ENCODE peak calls at places on chromosomes 1 and 21, in nine cellular contexts. N, M, H, Y, A, T, C, W and L are unnamed samples.

GRCh38 chr1:179817056-179817455 is 60.5 kb downstream of the TOR1AIP2 start:
- DNase-seq in N (no peak), W (no peak), H (no peak), M (no peak), A (no peak), T (no peak), C (no peak), Y (no peak), L (no peak)

GRCh38 chr1:115727706-115728249 is 40.7 kb downstream of the CASQ2 start:
- DNase-seq in Y (no peak), M (peak), T (no peak), N (peak), C (peak), H (no peak), A (peak), W (no peak), L (peak)

GRCh38 chr1:72284084-72284397 is 1.7 kb upstream of the NEGR1 start:
- DNase-seq in T (no peak), H (no peak), M (no peak), N (no peak), Y (no peak), C (no peak), W (no peak), A (no peak), L (no peak)

GRCh38 chr1:230025686-230026085 is 41.4 kb upstream of the GALNT2 start:
- DNase-seq in W (no peak), C (no peak), A (no peak), T (no peak), N (no peak), H (no peak), M (no peak), Y (no peak), L (no peak)

GRCh38 chr1:17290553-17290952 is 17.4 kb upstream of the PADI4 start:
- DNase-seq in N (no peak), H (no peak), Y (no peak), A (no peak), T (no peak), C (no peak), W (no peak), M (no peak), L (no peak)

GRCh38 chr1:198280080-198280479 is 123.3 kb downstream of the NEK7 start:
- DNase-seq in H (no peak), A (no peak), M (no peak), N (no peak), W (no peak), Y (no peak), T (no peak), C (no peak), L (no peak)

GRCh38 chr1:83692524-83693336 is 306.2 kb downstream of the TTLL7 start:
- DNase-seq in C (peak), T (no peak), M (peak), A (no peak), N (no peak), W (no peak), Y (no peak), H (no peak), L (no peak)

GRCh38 chr1:89365206-89365605 is 1.3 kb downstream of the GBP6 start:
- DNase-seq in A (no peak), T (no peak), W (no peak), Y (no peak), C (peak), N (no peak), M (no peak), H (no peak), L (no peak)

GRCh38 chr1:212595787-212596714 is 12.5 kb upstream of the ATF3 start:
- DNase-seq in N (peak), T (no peak), C (peak), A (peak), H (peak), Y (no peak), W (no peak), M (peak), L (peak)

GRCh38 chr21:26834181-26834945 is 10.8 kb downstream of the ADAMTS1 start:
- DNase-seq in A (no peak), M (peak), W (no peak), H (no peak), Y (no peak), T (no peak), C (peak), N (no peak), L (peak)

GRCh38 chr21:42063578-42064521 is 7.3 kb upstream of the UMODL1 start:
- DNase-seq in Y (no peak), M (no peak), A (peak), C (no peak), W (peak), H (peak), N (no peak), T (peak), L (no peak)

GRCh38 chr21:45363921-45364463 is 41.0 kb upstream of the COL18A1 start:
- DNase-seq in A (peak), T (no peak), W (no peak), C (peak), N (peak), Y (peak), M (peak), H (no peak), L (peak)

GRCh38 chr1:172172267-172172880 is 248.1 kb upstream of the C1orf105 start:
- DNase-seq in T (no peak), M (no peak), W (no peak), C (peak), Y (no peak), H (no peak), A (no peak), N (no peak), L (peak)

GRCh38 chr1:53197301-53198205 is 929 bp downstream of the CPT2 start:
- DNase-seq in A (no peak), T (no peak), Y (no peak), C (peak), M (peak), W (no peak), N (no peak), H (no peak), L (peak)

GRCh38 chr1:173152585-173152984 is 54.5 kb downstream of the TNFSF4 start:
- DNase-seq in W (no peak), Y (no peak), T (no peak), A (no peak), C (no peak), H (no peak), M (no peak), N (no peak), L (no peak)

GRCh38 chr1:202046748-202047708 is 36.6 kb downstream of the ELF3 start:
- DNase-seq in W (no peak), T (no peak), N (no peak), M (no peak), A (peak), H (no peak), Y (no peak), C (no peak), L (no peak)

GRCh38 chr1:174966000-174966572 is 33.7 kb upstream of the CACYBP start:
- DNase-seq in Y (no peak), C (peak), T (no peak), W (no peak), A (no peak), M (no peak), N (no peak), H (no peak), L (no peak)

GRCh38 chr1:206933333-206933945 is 11.7 kb upstream of the FCMR start:
- DNase-seq in C (peak), M (peak), T (peak), H (peak), Y (no peak), W (peak), A (peak), N (no peak), L (peak)

GRCh38 chr1:172144445-172145060 is 275.9 kb upstream of the C1orf105 start:
- DNase-seq in H (no peak), A (peak), Y (peak), W (no peak), N (peak), T (no peak), C (peak), M (peak), L (peak)

GRCh38 chr21:40466893-40467483 is 380.0 kb downstream of the DSCAM start:
- DNase-seq in M (no peak), W (no peak), A (no peak), T (no peak), N (no peak), H (no peak), C (peak), Y (no peak), L (no peak)

GRCh38 chr1:20312818-20313217 is 22.1 kb downstream of the VWA5B1 start:
- DNase-seq in M (no peak), H (no peak), A (no peak), T (no peak), C (no peak), W (no peak), Y (no peak), N (no peak), L (no peak)

GRCh38 chr1:1062364-1063163 is 11.5 kb downstream of the RNF223 start:
- DNase-seq in A (no peak), C (peak), T (no peak), N (no peak), W (no peak), M (no peak), H (no peak), Y (no peak), L (no peak)

GRCh38 chr1:64228181-64228957 is 24.9 kb downstream of the UBE2U start:
- DNase-seq in A (no peak), M (peak), N (no peak), Y (no peak), C (peak), H (no peak), T (no peak), W (no peak), L (peak)

GRCh38 chr1:15424146-15424667 is 14.0 kb upstream of the CTRC start:
- DNase-seq in W (no peak), N (no peak), M (no peak), Y (no peak), C (no peak), T (no peak), H (no peak), A (peak), L (no peak)

GRCh38 chr1:48066951-48067350 is 69.8 kb upstream of the TRABD2B start:
- DNase-seq in T (no peak), H (no peak), W (no peak), C (no peak), A (no peak), M (no peak), N (no peak), Y (no peak), L (no peak)

GRCh38 chr1:22639286-22639685 is 2.9 kb downstream of the C1QA start:
- DNase-seq in H (no peak), A (peak), Y (no peak), C (peak), T (no peak), N (peak), M (peak), W (no peak), L (peak)